ENCODE peak calls at places on chromosomes 1 and 21, in five cellular contexts. H is NCI-H1092; Q is activated naive CD8-positive, alpha-beta T cell treated with anti-CD3 and anti-CD28 coated beads, Interleukin-2, amount 50 U/mL, for 24 hours; G is activated CD4-positive, alpha-beta T cell treated with anti-CD3 and anti-CD28 coated beads for 4 hours; A is heart left ventricle. I is an unnamed sample.

GRCh38 chr1:5370321-5370720 is 621.9 kb downstream of the NPHP4 start:
- DNase-seq in H (no peak), Q (no peak), G (no peak), A (no peak), I (no peak)

GRCh38 chr1:47618830-47619229 is 181.0 kb downstream of the FOXD2 start:
- DNase-seq in H (no peak), Q (no peak), G (no peak), A (no peak), I (no peak)

GRCh38 chr1:77143529-77144121 is 75.6 kb downstream of the PIGK start:
- DNase-seq in H (no peak), Q (no peak), G (no peak), A (no peak), I (no peak)

GRCh38 chr1:108830119-108831008 is 26.5 kb downstream of the AKNAD1 start:
- DNase-seq in H (no peak), Q (no peak), G (no peak), A (peak; percentile 88), I (peak; percentile 78)

GRCh38 chr1:8871539-8871935 is 6.9 kb downstream of the ENO1 start:
- DNase-seq in H (no peak), Q (no peak), G (no peak), A (no peak), I (no peak)

GRCh38 chr21:18041012-18041411 is 203.6 kb upstream of the CHODL start:
- DNase-seq in H (peak; percentile 67), Q (no peak), G (no peak), A (no peak), I (no peak)

GRCh38 chr1:243475966-243476365 is 220.1 kb downstream of the SDCCAG8 start:
- DNase-seq in H (no peak), Q (no peak), G (no peak), A (no peak), I (no peak)

GRCh38 chr1:151721788-151722510 is 627 bp downstream of the RIIAD1 start:
- DNase-seq in H (no peak), Q (no peak), G (no peak), A (no peak), I (no peak)

GRCh38 chr1:49181033-49181432 is 404.3 kb upstream of the BEND5 start:
- DNase-seq in H (no peak), Q (no peak), G (no peak), A (no peak), I (no peak)

GRCh38 chr1:233470738-233471499 is 143.0 kb upstream of the KCNK1 start:
- DNase-seq in H (no peak), Q (no peak), G (no peak), A (no peak), I (no peak)

GRCh38 chr1:100039571-100039970 is 69.8 kb downstream of the SLC35A3 start:
- DNase-seq in H (no peak), Q (no peak), G (no peak), A (no peak), I (no peak)

GRCh38 chr1:2210084-2210653 is 15.6 kb upstream of the FAAP20 start:
- DNase-seq in H (no peak), Q (no peak), G (no peak), A (peak; percentile 30), I (no peak)

GRCh38 chr1:23790696-23791433 is at the start of gene LYPLA2:
- DNase-seq in H (peak; percentile 91), Q (peak; percentile 93), G (peak; percentile 85), A (peak; percentile 97), I (peak; percentile 98)

GRCh38 chr21:37073417-37074194 is 552 bp downstream of the TTC3 start:
- DNase-seq in H (no peak), Q (peak; percentile 62), G (no peak), A (peak; percentile 70), I (peak; percentile 86)

GRCh38 chr1:175024773-175025172 is 1.5 kb upstream of the MRPS14 start:
- DNase-seq in H (no peak), Q (no peak), G (no peak), A (no peak), I (no peak)

GRCh38 chr1:160768295-160768657 is 27.7 kb upstream of the LY9 start:
- DNase-seq in H (no peak), Q (peak; percentile 87), G (peak; percentile 81), A (peak; percentile 36), I (peak; percentile 37)

GRCh38 chr1:234962340-234962989 is 166.2 kb downstream of the TOMM20 start:
- DNase-seq in H (no peak), Q (no peak), G (no peak), A (no peak), I (peak; percentile 70)

GRCh38 chr1:205664399-205665108 is 15.8 kb downstream of the SLC45A3 start:
- DNase-seq in H (peak; percentile 80), Q (no peak), G (no peak), A (no peak), I (peak; percentile 47)

GRCh38 chr21:33238565-33239255 is 9.0 kb downstream of the IFNAR2 start:
- DNase-seq in H (no peak), Q (no peak), G (no peak), A (no peak), I (no peak)

GRCh38 chr1:205630651-205631009 is 1.2 kb downstream of the ELK4 start:
- DNase-seq in H (no peak), Q (no peak), G (no peak), A (no peak), I (no peak)

GRCh38 chr1:39981957-39982356 is 27.0 kb downstream of the MFSD2A start:
- DNase-seq in H (no peak), Q (no peak), G (no peak), A (no peak), I (no peak)

GRCh38 chr1:8985915-8986813 is 40.1 kb downstream of the SLC2A7 start:
- DNase-seq in H (peak; percentile 77), Q (no peak), G (no peak), A (peak; percentile 88), I (peak; percentile 92)

GRCh38 chr1:201433609-201434008 is 12.1 kb upstream of the TNNI1 start:
- DNase-seq in H (no peak), Q (no peak), G (no peak), A (no peak), I (no peak)

GRCh38 chr1:90709535-90709934 is 7.6 kb downstream of the BARHL2 start:
- DNase-seq in H (no peak), Q (no peak), G (no peak), A (no peak), I (no peak)

GRCh38 chr21:26118928-26119540 is 51.5 kb downstream of the APP start:
- DNase-seq in H (no peak), Q (no peak), G (no peak), A (no peak), I (no peak)

I was measured in right cardiac atrium.